ENCODE peak calls at places on chromosomes 5 and 9, in six cellular contexts. One of them, this sample, is unnamed.

GRCh38 chr5:78958672-78959410 is 26.3 kb downstream of the ARSB start:
- DNase-seq in upper lobe of right lung: no peak
- DNase-seq in foreskin fibroblast: no peak
- DNase-seq in astrocyte of the spinal cord: no peak
- DNase-seq in gastrocnemius medialis: no peak
- DNase-seq in adrenal gland: no peak
- DNase-seq in this sample: peak

GRCh38 chr5:143435207-143435657 is 31.7 kb upstream of the NR3C1 start:
- DNase-seq in gastrocnemius medialis: peak
- DNase-seq in foreskin fibroblast: peak
- DNase-seq in upper lobe of right lung: no peak
- DNase-seq in adrenal gland: peak
- DNase-seq in astrocyte of the spinal cord: no peak
- DNase-seq in this sample: no peak

GRCh38 chr5:133685402-133686018 is 73.2 kb upstream of the FSTL4 start:
- DNase-seq in adrenal gland: no peak
- DNase-seq in upper lobe of right lung: no peak
- DNase-seq in astrocyte of the spinal cord: no peak
- DNase-seq in foreskin fibroblast: no peak
- DNase-seq in gastrocnemius medialis: no peak
- DNase-seq in this sample: no peak

GRCh38 chr5:43854697-43855292 is 251.8 kb downstream of the NNT start:
- DNase-seq in foreskin fibroblast: peak
- DNase-seq in gastrocnemius medialis: no peak
- DNase-seq in astrocyte of the spinal cord: no peak
- DNase-seq in upper lobe of right lung: no peak
- DNase-seq in adrenal gland: no peak
- DNase-seq in this sample: no peak

GRCh38 chr5:71586052-71586940 is 844 bp upstream of the MCCC2 start:
- DNase-seq in foreskin fibroblast: peak
- DNase-seq in upper lobe of right lung: no peak
- DNase-seq in gastrocnemius medialis: no peak
- DNase-seq in astrocyte of the spinal cord: no peak
- DNase-seq in adrenal gland: peak
- DNase-seq in this sample: no peak

GRCh38 chr5:112757468-112758208 is 20.0 kb downstream of the APC start:
- DNase-seq in astrocyte of the spinal cord: peak
- DNase-seq in foreskin fibroblast: peak
- DNase-seq in adrenal gland: no peak
- DNase-seq in gastrocnemius medialis: no peak
- DNase-seq in upper lobe of right lung: no peak
- DNase-seq in this sample: peak

GRCh38 chr5:159786901-159787691 is 129.2 kb upstream of the ADRA1B start:
- DNase-seq in gastrocnemius medialis: peak
- DNase-seq in adrenal gland: peak
- DNase-seq in upper lobe of right lung: peak
- DNase-seq in foreskin fibroblast: peak
- DNase-seq in astrocyte of the spinal cord: peak
- DNase-seq in this sample: no peak

GRCh38 chr5:135181653-135182052 is 147.6 kb upstream of the PITX1 start:
- DNase-seq in foreskin fibroblast: no peak
- DNase-seq in upper lobe of right lung: no peak
- DNase-seq in adrenal gland: no peak
- DNase-seq in astrocyte of the spinal cord: no peak
- DNase-seq in gastrocnemius medialis: no peak
- DNase-seq in this sample: no peak

GRCh38 chr9:28921857-28922500 is 1348.7 kb upstream of the C9orf72 start:
- DNase-seq in gastrocnemius medialis: no peak
- DNase-seq in astrocyte of the spinal cord: no peak
- DNase-seq in adrenal gland: no peak
- DNase-seq in foreskin fibroblast: no peak
- DNase-seq in upper lobe of right lung: no peak
- DNase-seq in this sample: no peak

GRCh38 chr5:42985129-42986037 is 54.7 kb downstream of the ANXA2R start:
- DNase-seq in astrocyte of the spinal cord: peak
- DNase-seq in adrenal gland: no peak
- DNase-seq in upper lobe of right lung: no peak
- DNase-seq in foreskin fibroblast: peak
- DNase-seq in gastrocnemius medialis: no peak
- DNase-seq in this sample: no peak

GRCh38 chr5:2748180-2748840 is 3.2 kb downstream of the IRX2 start:
- DNase-seq in astrocyte of the spinal cord: no peak
- DNase-seq in upper lobe of right lung: no peak
- DNase-seq in adrenal gland: no peak
- DNase-seq in gastrocnemius medialis: no peak
- DNase-seq in foreskin fibroblast: no peak
- DNase-seq in this sample: no peak

GRCh38 chr9:113599647-113600476 is 136.3 kb downstream of the RGS3 start:
- DNase-seq in upper lobe of right lung: no peak
- DNase-seq in astrocyte of the spinal cord: peak
- DNase-seq in gastrocnemius medialis: no peak
- DNase-seq in adrenal gland: no peak
- DNase-seq in foreskin fibroblast: peak
- DNase-seq in this sample: no peak

GRCh38 chr5:113061851-113062631 is 85.4 kb downstream of the DCP2 start:
- DNase-seq in foreskin fibroblast: peak
- DNase-seq in upper lobe of right lung: no peak
- DNase-seq in astrocyte of the spinal cord: peak
- DNase-seq in gastrocnemius medialis: no peak
- DNase-seq in adrenal gland: no peak
- DNase-seq in this sample: no peak

GRCh38 chr9:4581031-4581760 is 80.9 kb upstream of the PLPP6 start:
- DNase-seq in gastrocnemius medialis: no peak
- DNase-seq in adrenal gland: peak
- DNase-seq in foreskin fibroblast: no peak
- DNase-seq in upper lobe of right lung: no peak
- DNase-seq in astrocyte of the spinal cord: no peak
- DNase-seq in this sample: no peak

GRCh38 chr9:127927457-127928231 is 2.9 kb downstream of the PIP5KL1 start:
- DNase-seq in astrocyte of the spinal cord: no peak
- DNase-seq in gastrocnemius medialis: no peak
- DNase-seq in upper lobe of right lung: peak
- DNase-seq in adrenal gland: no peak
- DNase-seq in foreskin fibroblast: no peak
- DNase-seq in this sample: no peak

GRCh38 chr9:32525506-32525905 is 490 bp downstream of the RIGI start:
- DNase-seq in adrenal gland: no peak
- DNase-seq in astrocyte of the spinal cord: peak
- DNase-seq in upper lobe of right lung: no peak
- DNase-seq in gastrocnemius medialis: no peak
- DNase-seq in foreskin fibroblast: peak
- DNase-seq in this sample: peak

GRCh38 chr5:56301041-56301440 is 67.9 kb upstream of the ANKRD55 start:
- DNase-seq in foreskin fibroblast: peak
- DNase-seq in adrenal gland: no peak
- DNase-seq in astrocyte of the spinal cord: no peak
- DNase-seq in upper lobe of right lung: no peak
- DNase-seq in gastrocnemius medialis: no peak
- DNase-seq in this sample: no peak

GRCh38 chr9:125902224-125902623 is 155.1 kb downstream of the PBX3 start:
- DNase-seq in gastrocnemius medialis: no peak
- DNase-seq in adrenal gland: no peak
- DNase-seq in foreskin fibroblast: peak
- DNase-seq in upper lobe of right lung: no peak
- DNase-seq in astrocyte of the spinal cord: no peak
- DNase-seq in this sample: no peak

GRCh38 chr5:59146729-59147128 is 563.9 kb downstream of the RAB3C start:
- DNase-seq in astrocyte of the spinal cord: no peak
- DNase-seq in foreskin fibroblast: no peak
- DNase-seq in adrenal gland: no peak
- DNase-seq in upper lobe of right lung: no peak
- DNase-seq in gastrocnemius medialis: no peak
- DNase-seq in this sample: no peak

GRCh38 chr9:3719286-3719685 is 193.5 kb upstream of the RFX3 start:
- DNase-seq in gastrocnemius medialis: no peak
- DNase-seq in adrenal gland: no peak
- DNase-seq in upper lobe of right lung: no peak
- DNase-seq in astrocyte of the spinal cord: no peak
- DNase-seq in foreskin fibroblast: no peak
- DNase-seq in this sample: no peak

GRCh38 chr5:122458278-122458872 is 146.3 kb downstream of the SNCAIP start:
- DNase-seq in gastrocnemius medialis: no peak
- DNase-seq in foreskin fibroblast: peak
- DNase-seq in astrocyte of the spinal cord: no peak
- DNase-seq in adrenal gland: no peak
- DNase-seq in upper lobe of right lung: no peak
- DNase-seq in this sample: no peak

DNA sequence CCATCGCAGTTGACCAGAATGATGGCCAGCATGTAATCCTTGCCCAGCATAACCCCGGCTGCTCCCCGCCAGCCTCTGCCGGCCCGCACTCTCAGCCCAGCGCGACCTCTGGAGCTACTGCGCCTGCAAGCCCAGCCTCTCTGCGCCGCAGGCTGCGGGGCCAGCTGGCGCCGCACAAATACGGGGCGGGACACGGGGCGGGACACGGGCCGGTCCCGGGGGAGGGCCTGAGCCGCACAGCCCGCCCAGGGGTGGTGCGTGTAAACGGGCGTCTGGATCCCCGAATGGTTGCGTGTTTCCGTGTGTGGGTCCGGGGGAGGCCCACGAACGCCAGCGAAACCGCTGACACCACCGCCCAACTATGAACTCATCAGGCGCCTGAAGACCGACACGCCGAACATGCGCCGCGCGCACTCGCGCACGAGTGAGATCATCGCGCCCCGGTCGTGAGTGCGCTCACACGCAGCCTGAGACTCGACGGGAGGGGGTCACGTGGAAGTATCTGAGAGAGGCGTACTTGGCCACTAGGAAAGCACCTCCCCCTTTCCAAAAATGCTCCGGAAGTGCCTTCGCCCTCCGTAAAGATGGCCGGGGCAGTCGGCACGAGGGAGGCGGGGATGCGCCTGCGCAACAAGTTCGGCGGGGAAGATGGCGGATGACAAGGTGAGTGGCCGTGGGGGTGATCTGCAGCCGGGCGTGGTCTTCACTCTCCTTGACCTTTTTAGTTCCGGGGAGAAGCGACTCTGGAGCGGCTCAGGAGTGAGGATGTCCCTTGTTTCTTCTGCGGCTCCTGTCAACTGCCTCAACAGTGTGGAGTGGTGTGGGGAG is at the start of the genes APBB3 and SLC35A4:
- DNase-seq in upper lobe of right lung: peak
- DNase-seq in gastrocnemius medialis: peak
- DNase-seq in adrenal gland: peak
- DNase-seq in foreskin fibroblast: peak
- DNase-seq in astrocyte of the spinal cord: peak
- DNase-seq in this sample: peak
- H3K4me3 ChIP-seq in upper lobe of right lung: peak
- H3K4me3 ChIP-seq in gastrocnemius medialis: peak
- H3K4me3 ChIP-seq in adrenal gland: peak
- H3K4me3 ChIP-seq in foreskin fibroblast: peak
- H3K4me3 ChIP-seq in astrocyte of the spinal cord: peak
- H3K4me3 ChIP-seq in this sample: peak

DNA sequence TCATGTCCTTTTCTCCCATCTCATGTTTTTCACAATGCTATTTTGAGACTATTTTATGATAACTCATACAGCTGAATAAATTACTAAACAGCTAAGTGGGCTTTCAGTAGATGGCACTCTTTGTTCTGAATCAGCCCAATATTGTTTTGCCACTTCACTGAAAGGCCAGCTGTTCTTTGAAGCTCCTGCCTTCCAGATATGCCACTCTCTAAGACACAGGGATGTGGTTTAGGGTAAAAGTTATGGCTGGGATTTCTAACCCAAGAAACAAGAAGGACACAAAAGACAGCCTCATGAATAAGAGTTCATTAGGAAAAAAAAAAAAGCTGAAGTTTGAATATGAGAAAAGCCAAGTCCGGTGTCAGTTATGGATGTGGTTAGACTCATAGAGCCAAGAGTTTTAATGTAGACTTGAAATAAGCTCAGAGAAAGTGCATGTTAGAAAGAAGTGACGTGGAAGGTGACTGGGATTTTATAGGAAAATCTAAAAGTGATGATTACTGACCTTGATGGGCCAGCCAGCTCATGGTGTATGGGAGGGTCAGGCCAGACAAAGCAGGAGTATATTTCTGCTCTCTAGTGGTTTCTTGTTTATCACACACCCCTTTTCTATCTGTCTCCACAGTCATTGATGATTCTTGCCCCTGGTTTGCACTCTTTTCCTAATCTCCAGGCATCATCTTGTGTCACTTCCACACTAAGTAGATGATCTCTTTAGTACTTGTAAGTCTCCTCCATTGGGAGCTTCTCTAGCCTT is 488.5 kb downstream of the NR2F1-AS1 start:
- DNase-seq in foreskin fibroblast: peak
- DNase-seq in adrenal gland: no peak
- DNase-seq in astrocyte of the spinal cord: peak
- DNase-seq in gastrocnemius medialis: no peak
- DNase-seq in upper lobe of right lung: no peak
- DNase-seq in this sample: no peak
- TF ChIP-seq CTCF in foreskin fibroblast: peak
- TF ChIP-seq CTCF in adrenal gland: peak
- TF ChIP-seq CTCF in astrocyte of the spinal cord: peak
- TF ChIP-seq CTCF in gastrocnemius medialis: no peak
- TF ChIP-seq CTCF in upper lobe of right lung: peak
- TF ChIP-seq CTCF in this sample: peak

DNA sequence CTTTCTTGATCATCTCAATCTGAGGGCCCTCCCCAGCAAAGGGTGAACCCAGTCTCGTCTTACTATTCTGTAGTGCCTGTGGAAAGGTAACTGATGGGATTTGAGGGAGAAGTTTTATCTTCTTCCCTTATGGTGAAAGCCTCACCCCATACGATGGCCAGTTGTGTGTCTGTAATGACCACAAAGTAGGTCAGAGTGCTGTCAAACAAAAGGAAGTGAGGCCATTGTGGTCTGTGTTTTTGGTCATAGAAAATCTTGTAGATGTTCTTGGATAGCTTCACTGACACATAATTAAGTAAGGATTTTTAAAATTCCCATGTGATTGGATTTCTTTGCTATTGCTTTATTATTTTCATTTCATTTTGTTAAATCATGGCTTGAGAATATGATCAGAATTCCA is 505.1 kb upstream of the KLF4 start:
- DNase-seq in gastrocnemius medialis: no peak
- DNase-seq in astrocyte of the spinal cord: no peak
- DNase-seq in foreskin fibroblast: no peak
- DNase-seq in adrenal gland: no peak
- DNase-seq in upper lobe of right lung: no peak
- DNase-seq in this sample: no peak
- H3K4me3 ChIP-seq in gastrocnemius medialis: no peak
- H3K4me3 ChIP-seq in astrocyte of the spinal cord: no peak
- H3K4me3 ChIP-seq in foreskin fibroblast: no peak
- H3K4me3 ChIP-seq in adrenal gland: no peak
- H3K4me3 ChIP-seq in upper lobe of right lung: no peak
- H3K4me3 ChIP-seq in this sample: no peak

GRCh38 chr5:100788417-100788816 is 114.7 kb downstream of the ST8SIA4 start:
- DNase-seq in adrenal gland: no peak
- DNase-seq in foreskin fibroblast: no peak
- DNase-seq in astrocyte of the spinal cord: no peak
- DNase-seq in upper lobe of right lung: no peak
- DNase-seq in gastrocnemius medialis: no peak
- DNase-seq in this sample: no peak
- TF ChIP-seq CTCF in adrenal gland: no peak
- TF ChIP-seq CTCF in foreskin fibroblast: no peak
- TF ChIP-seq CTCF in astrocyte of the spinal cord: no peak
- TF ChIP-seq CTCF in upper lobe of right lung: no peak
- TF ChIP-seq CTCF in gastrocnemius medialis: no peak
- TF ChIP-seq CTCF in this sample: no peak

DNA sequence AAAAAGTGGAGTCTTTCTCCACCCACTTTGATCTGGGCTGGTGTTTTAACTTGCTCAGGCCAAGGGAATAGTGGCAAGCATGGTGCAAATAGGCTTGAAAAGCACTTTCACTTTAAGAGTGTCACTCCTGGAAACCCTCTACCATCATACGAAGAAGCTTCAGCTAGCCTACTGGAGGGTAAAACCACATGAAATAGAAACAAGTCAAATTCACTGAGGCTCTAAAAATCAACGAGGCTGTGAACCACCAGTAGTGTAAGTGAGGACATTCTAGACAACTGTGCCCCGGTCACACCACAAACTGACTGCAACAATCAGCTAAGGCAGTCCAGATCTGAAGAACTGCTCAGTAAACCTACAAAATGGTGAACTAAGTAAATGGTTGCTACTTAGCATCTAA is 2366.3 kb upstream of the C9orf72 start:
- DNase-seq in adrenal gland: no peak
- DNase-seq in gastrocnemius medialis: no peak
- DNase-seq in foreskin fibroblast: no peak
- DNase-seq in upper lobe of right lung: no peak
- DNase-seq in astrocyte of the spinal cord: no peak
- DNase-seq in this sample: no peak
- H3K4me3 ChIP-seq in adrenal gland: no peak
- H3K4me3 ChIP-seq in gastrocnemius medialis: no peak
- H3K4me3 ChIP-seq in foreskin fibroblast: no peak
- H3K4me3 ChIP-seq in upper lobe of right lung: no peak
- H3K4me3 ChIP-seq in astrocyte of the spinal cord: no peak
- H3K4me3 ChIP-seq in this sample: no peak

This sample was measured in LNCaP clone FGC.